ENCODE peak calls at places on chromosomes 12 and 14, in ten cellular contexts. K is left ventricle myocardium inferior; T is A549; Q is dorsolateral prefrontal cortex; D is ELR; B is GM12865; P is activated T-cell treated with anti-CD3 and anti-CD28 coated beads, Interleukin-2, amount 50 U/mL, for 24 hours; F is T-helper 1 cell; R is MG63; E is cardiac muscle cell. X is an unnamed sample.

GRCh38 chr12:96132819-96133218 is 61.4 kb upstream of the ELK3 start:
- DNase-seq in B (peak), Q (no peak), R (no peak), F (peak), K (no peak), P (no peak), E (no peak), D (peak), T (peak), X (no peak)

GRCh38 chr14:69354383-69355154 is 43.5 kb downstream of the ERH start:
- DNase-seq in E (no peak), K (no peak), R (no peak), D (no peak), T (no peak), Q (no peak), B (peak), F (peak), P (peak), X (no peak)

GRCh38 chr12:112820796-112821195 is 29.2 kb downstream of the RPH3A start:
- DNase-seq in B (no peak), T (no peak), K (no peak), E (no peak), D (no peak), F (no peak), R (no peak), P (no peak), Q (no peak), X (no peak)

GRCh38 chr12:56565510-56566101 is 44.0 kb downstream of the RBMS2 start:
- DNase-seq in K (peak), R (no peak), F (peak), B (peak), P (peak), Q (no peak), D (peak), T (peak), E (peak), X (peak)

GRCh38 chr14:75978249-75978731 is 3.5 kb downstream of the TGFB3 start:
- DNase-seq in F (peak), B (peak), Q (no peak), R (no peak), T (no peak), E (no peak), K (no peak), P (no peak), D (no peak), X (no peak)

GRCh38 chr14:39417014-39417413 is 15.2 kb downstream of the FBXO33 start:
- DNase-seq in Q (no peak), E (no peak), B (no peak), D (peak), R (no peak), T (peak), F (no peak), K (no peak), P (no peak), X (no peak)

GRCh38 chr12:100295764-100296555 is 29.0 kb downstream of the SCYL2 start:
- DNase-seq in K (no peak), B (no peak), F (no peak), T (no peak), R (no peak), Q (no peak), D (peak), E (no peak), P (no peak), X (no peak)

GRCh38 chr12:93707836-93708235 is 30.7 kb downstream of the CRADD start:
- DNase-seq in P (no peak), F (no peak), B (no peak), T (peak), K (no peak), E (no peak), R (no peak), Q (no peak), D (peak), X (no peak)

GRCh38 chr14:102893452-102893851 is 29.0 kb upstream of the AMN start:
- DNase-seq in B (no peak), D (no peak), F (no peak), K (peak), E (no peak), P (no peak), Q (no peak), R (peak), T (no peak), X (no peak)

GRCh38 chr12:25106818-25107217 is 88.1 kb downstream of the DNAI7 start:
- DNase-seq in K (no peak), D (no peak), R (no peak), E (no peak), T (no peak), F (no peak), Q (no peak), B (no peak), P (no peak), X (no peak)

GRCh38 chr12:97404549-97404948 is 58.1 kb upstream of the RMST start:
- DNase-seq in D (peak), K (no peak), F (peak), B (peak), E (peak), P (no peak), T (peak), R (peak), Q (peak), X (peak)

GRCh38 chr12:29676676-29677075 is 107.1 kb downstream of the TMTC1 start:
- DNase-seq in Q (no peak), E (no peak), K (no peak), T (no peak), B (no peak), D (no peak), F (no peak), R (peak), P (no peak), X (no peak)

GRCh38 chr12:54603173-54603814 is 14.8 kb upstream of the PPP1R1A start:
- DNase-seq in B (peak), Q (peak), E (peak), D (peak), T (peak), F (peak), R (peak), P (peak), K (peak), X (peak)

GRCh38 chr14:50944647-50945413 is 547 bp upstream of the PYGL start:
- DNase-seq in R (peak), E (no peak), T (peak), D (peak), B (no peak), F (no peak), Q (no peak), K (peak), P (no peak), X (peak)

GRCh38 chr12:76690916-76691700 is 72.8 kb upstream of the ZDHHC17 start:
- DNase-seq in D (no peak), T (no peak), R (no peak), F (no peak), P (no peak), B (no peak), E (no peak), K (no peak), Q (no peak), X (no peak)

GRCh38 chr14:80364816-80365215 is 153.5 kb upstream of the DIO2 start:
- DNase-seq in B (no peak), D (no peak), E (no peak), R (no peak), K (no peak), Q (no peak), F (no peak), T (peak), P (no peak), X (no peak)

GRCh38 chr12:120356567-120357030 is 12.4 kb downstream of the MSI1 start:
- DNase-seq in D (peak), K (peak), T (peak), F (peak), Q (peak), P (peak), B (peak), R (peak), E (peak), X (peak)

GRCh38 chr14:68649461-68650189 is 143.2 kb downstream of the ZFP36L1 start:
- DNase-seq in B (no peak), R (peak), F (no peak), Q (no peak), T (no peak), E (no peak), K (no peak), D (peak), P (no peak), X (no peak)

GRCh38 chr14:93036652-93037341 is 78.9 kb downstream of the ITPK1 start:
- DNase-seq in P (no peak), D (no peak), R (no peak), F (no peak), T (peak), K (no peak), E (no peak), Q (peak), B (peak), X (no peak)

GRCh38 chr14:36522972-36523685 is 3.1 kb upstream of the NKX2-1 start:
- DNase-seq in P (no peak), F (no peak), R (no peak), D (no peak), E (no peak), T (no peak), Q (no peak), K (no peak), B (no peak), X (no peak)

GRCh38 chr14:53062856-53063255 is 90.3 kb downstream of the DDHD1 start:
- DNase-seq in R (no peak), F (no peak), D (no peak), K (no peak), E (no peak), T (no peak), B (no peak), Q (no peak), P (no peak), X (no peak)

X was measured in left cardiac atrium.